ENCODE peak calls at places on chromosome 12, in ten cellular contexts. X is central memory CD4-positive, alpha-beta T cell; F is NCI-H69; C is activated CD4-positive, alpha-beta memory T cell treated with anti-CD3 and anti-CD28 coated beads for 36 hours; B is GM03348; H is HFFc6; G is AG04450; I is endodermal cell; R is MM.1S; Y is GM12864. U is an unnamed sample.

GRCh38 chr12:110039085-110039807 is 9.1 kb downstream of the C12orf76 start:
- DNase-seq in R (no peak), X (peak), Y (no peak), G (peak), I (peak), B (peak), F (peak), H (peak), C (peak), U (peak)

GRCh38 chr12:107669946-107670345 is 15.7 kb upstream of the PWP1 start:
- DNase-seq in G (no peak), B (no peak), F (no peak), I (no peak), Y (no peak), R (no peak), C (no peak), X (no peak), H (no peak), U (no peak)

GRCh38 chr12:68641138-68641537 is 30.4 kb downstream of the RAP1B start:
- DNase-seq in G (no peak), X (peak), Y (peak), R (peak), H (no peak), I (no peak), F (no peak), C (peak), B (no peak), U (no peak)

GRCh38 chr12:67220065-67220464 is 49.1 kb upstream of the CAND1 start:
- DNase-seq in R (no peak), C (no peak), B (no peak), G (no peak), X (no peak), I (peak), H (no peak), F (peak), Y (no peak), U (peak)

GRCh38 chr12:19036673-19037357 is 92.7 kb upstream of the PLEKHA5 start:
- DNase-seq in R (no peak), X (no peak), G (no peak), H (no peak), Y (no peak), I (no peak), C (no peak), F (no peak), B (no peak), U (no peak)

GRCh38 chr12:11902525-11902875 is 168.2 kb upstream of the BCL2L14 start:
- DNase-seq in X (no peak), Y (no peak), C (no peak), G (no peak), H (no peak), I (no peak), B (no peak), R (peak), F (no peak), U (no peak)

GRCh38 chr12:109594566-109595317 is 21.1 kb downstream of the MVK start:
- DNase-seq in Y (no peak), I (no peak), G (no peak), F (no peak), X (no peak), H (no peak), C (no peak), R (no peak), B (no peak), U (no peak)

GRCh38 chr12:118821386-118821928 is 159.9 kb upstream of the SRRM4 start:
- DNase-seq in H (no peak), R (no peak), I (no peak), B (no peak), Y (no peak), C (no peak), X (no peak), F (no peak), G (no peak), U (no peak)

GRCh38 chr12:68359669-68360068 is 27.5 kb upstream of the MDM1 start:
- DNase-seq in C (no peak), F (no peak), B (no peak), H (no peak), R (no peak), X (no peak), G (no peak), Y (no peak), I (no peak), U (no peak)

GRCh38 chr12:47820631-47821345 is 1.1 kb upstream of the HDAC7 start:
- DNase-seq in H (peak), R (no peak), B (peak), G (peak), Y (no peak), F (peak), I (peak), C (no peak), X (no peak), U (peak)

GRCh38 chr12:132549059-132549458 is 59.1 kb downstream of the FBRSL1 start:
- DNase-seq in X (no peak), C (no peak), G (no peak), R (no peak), Y (no peak), H (no peak), F (no peak), I (no peak), B (no peak), U (no peak)

GRCh38 chr12:92745874-92746553 is 43.2 kb downstream of the PLEKHG7 start:
- DNase-seq in H (peak), X (no peak), R (no peak), C (no peak), I (no peak), F (peak), B (peak), Y (no peak), G (peak), U (peak)

GRCh38 chr12:106305376-106305775 is 2.8 kb downstream of the TCP11L2 start:
- DNase-seq in Y (no peak), X (no peak), I (peak), C (no peak), H (no peak), G (no peak), F (peak), R (no peak), B (no peak), U (no peak)

GRCh38 chr12:73817161-73817560 is 720.5 kb upstream of the ATXN7L3B start:
- DNase-seq in B (no peak), R (no peak), H (no peak), G (no peak), I (no peak), F (no peak), Y (no peak), C (no peak), X (no peak), U (no peak)